ENCODE peak calls at places on chromosomes 7 and 10, in five cellular contexts. Y is prostate gland; W is HL-60; S is CD8-positive, alpha-beta T cell; A is heart right ventricle. R is an unnamed sample.

GRCh38 chr7:139189357-139189756 is 41.7 kb upstream of the UBN2 start:
- DNase-seq in Y (no peak), W (no peak), S (no peak), A (no peak), R (no peak)

GRCh38 chr10:102064868-102065560 is at the start of gene HPS6:
- DNase-seq in Y (peak; percentile 90), W (peak; percentile 88), S (peak; percentile 93), A (peak; percentile 93), R (peak; percentile 94)

GRCh38 chr10:119199231-119199992 is 8.0 kb upstream of the GRK5 start:
- DNase-seq in Y (peak; percentile 46), W (no peak), S (peak; percentile 59), A (peak; percentile 37), R (peak; percentile 69)

GRCh38 chr7:132882714-132883428 is 199.0 kb downstream of the CHCHD3 start:
- DNase-seq in Y (no peak), W (no peak), S (no peak), A (no peak), R (no peak)

GRCh38 chr10:60073781-60074656 is 167.7 kb upstream of the CCDC6 start:
- DNase-seq in Y (no peak), W (no peak), S (no peak), A (no peak), R (no peak)

GRCh38 chr10:6297951-6298381 is 95.2 kb downstream of the PFKFB3 start:
- DNase-seq in Y (peak; percentile 26), W (no peak), S (no peak), A (no peak), R (no peak)

GRCh38 chr7:34759477-34760125 is 101.6 kb downstream of the NPSR1 start:
- DNase-seq in Y (no peak), W (no peak), S (no peak), A (no peak), R (peak; percentile 40)

GRCh38 chr7:13433946-13434345 is 555.5 kb downstream of the ETV1 start:
- DNase-seq in Y (no peak), W (no peak), S (no peak), A (no peak), R (no peak)

GRCh38 chr7:140883378-140883777 is 41.4 kb downstream of the BRAF start:
- DNase-seq in Y (no peak), W (no peak), S (no peak), A (no peak), R (no peak)

GRCh38 chr10:110474017-110474416 is 23.7 kb upstream of the DUSP5 start:
- DNase-seq in Y (no peak), W (no peak), S (no peak), A (no peak), R (no peak)
- H3K4me3 ChIP-seq in Y (no peak overlapping the region), W (no peak overlapping the region), S (no peak overlapping the region), A (no peak overlapping the region), R (no peak overlapping the region)

GRCh38 chr7:27774717-27775328 is 34.9 kb downstream of the TAX1BP1 start:
- DNase-seq in Y (no peak), W (no peak), S (no peak), A (no peak), R (no peak)
- H3K4me3 ChIP-seq in Y (no peak overlapping the region), W (no peak overlapping the region), S (no peak overlapping the region), A (no peak overlapping the region), R (no peak overlapping the region)

GRCh38 chr10:103186128-103186527 is 6.9 kb downstream of the NT5C2 start:
- DNase-seq in Y (no peak), W (no peak), S (no peak), A (no peak), R (no peak)
- H3K4me3 ChIP-seq in Y (no peak overlapping the region), W (no peak overlapping the region), S (no peak overlapping the region), A (no peak overlapping the region), R (no peak overlapping the region)

GRCh38 chr10:72292223-72292691 is 18.5 kb downstream of the DDIT4 start:
- DNase-seq in Y (peak; percentile 37), W (no peak), S (no peak), A (no peak), R (peak; percentile 12)
- H3K4me3 ChIP-seq in Y (no peak overlapping the region), W (no peak overlapping the region), S (no peak overlapping the region), A (no peak overlapping the region), R (no peak overlapping the region)

GRCh38 chr7:151125835-151126481 is 39.7 kb downstream of the AGAP3 start:
- DNase-seq in Y (no peak), W (no peak), S (no peak), A (no peak), R (peak; percentile 95)

GRCh38 chr7:151124899-151125399 is 38.7 kb downstream of the AGAP3 start:
- DNase-seq in Y (no peak), W (no peak), S (no peak), A (no peak), R (no peak)

GRCh38 chr7:151124205-151124880 is 38.1 kb downstream of the AGAP3 start:
- DNase-seq in Y (no peak), W (no peak), S (no peak), A (no peak), R (no peak)

GRCh38 chr7:151126500-151127137 is 40.3 kb downstream of the AGAP3 start:
- DNase-seq in Y (no peak), W (no peak), S (no peak), A (no peak), R (peak; percentile 83)

GRCh38 chr7:151125459-151125834 is 39.2 kb downstream of the AGAP3 start:
- DNase-seq in Y (peak; percentile 65), W (no peak), S (no peak), A (peak; percentile 66), R (peak; percentile 97)
- H3K4me3 ChIP-seq in Y (peak overlapping the region; percentile 9), W (no peak overlapping the region), S (no peak overlapping the region), A (peak overlapping the region; percentile 23), R (peak overlapping the region; percentile 47)

DNA sequence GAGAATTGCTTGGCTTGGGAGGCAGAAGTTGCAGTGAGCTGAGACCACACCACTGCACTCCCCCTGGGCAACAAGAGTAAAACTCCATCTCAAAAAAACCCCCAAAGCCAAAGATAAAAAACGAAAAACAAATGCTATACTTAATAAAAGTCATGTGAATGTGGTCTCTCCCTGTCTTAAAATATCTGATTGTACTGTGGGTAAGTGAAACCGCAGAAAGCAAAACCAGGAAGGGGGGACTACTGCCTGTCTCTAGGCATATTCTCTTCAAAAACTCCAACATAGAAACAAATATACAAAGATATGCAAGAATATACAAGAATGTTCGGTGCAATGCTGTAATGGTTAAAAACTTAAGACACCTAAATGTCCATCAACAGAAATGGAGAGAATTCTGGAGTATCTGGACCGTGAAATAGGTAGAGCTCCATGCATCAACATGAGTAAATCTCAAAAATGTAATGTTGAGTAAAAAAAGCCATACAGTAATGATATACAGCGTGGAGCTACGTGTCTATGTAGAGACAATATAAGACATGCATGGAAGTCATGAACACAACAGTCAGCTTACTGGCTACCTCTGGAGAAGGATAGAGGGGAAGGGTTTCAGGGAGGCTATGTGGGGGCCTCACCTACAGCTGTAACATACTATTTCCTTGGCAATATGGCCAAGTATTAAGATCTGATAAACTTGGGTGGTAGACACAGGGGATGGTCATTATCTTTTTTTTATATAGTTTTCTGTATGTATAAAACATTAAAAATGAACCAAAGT is 2.1 kb downstream of the ZNF394 start:
- DNase-seq in Y (no peak), W (no peak), S (no peak), A (no peak), R (no peak)
- H3K4me3 ChIP-seq in Y (peak overlapping the region; percentile 85), W (peak overlapping the region; percentile 99), S (peak overlapping the region; percentile 97), A (peak overlapping the region; percentile 80), R (no peak overlapping the region)